ENCODE peak calls at places on chromosomes 13 and 19, in six cellular contexts. J, C, D, H, B and V are unnamed samples.

GRCh38 chr13:46593403-46593802 is 40.4 kb downstream of the LRCH1 start:
- DNase-seq in D (no peak), J (no peak), B (no peak), H (peak; percentile 62), C (no peak), V (no peak)

GRCh38 chr13:30864352-30865130 is 41.5 kb upstream of the MEDAG start:
- DNase-seq in H (no peak), B (peak; percentile 40), J (no peak), D (peak; percentile 41), C (peak; percentile 89), V (peak; percentile 98)

GRCh38 chr13:96632536-96633320 is 361.5 kb downstream of the OXGR1 start:
- DNase-seq in C (no peak), B (no peak), J (no peak), H (no peak), D (no peak), V (peak; percentile 79)

GRCh38 chr13:92716749-92717148 is 509.9 kb upstream of the GPC6 start:
- DNase-seq in B (no peak), C (no peak), D (peak; percentile 4), J (no peak), H (no peak), V (peak; percentile 42)

GRCh38 chr19:58482372-58482771 is 6.2 kb downstream of the ZNF446 start:
- DNase-seq in C (no peak), B (no peak), J (no peak), D (no peak), H (no peak), V (no peak)

GRCh38 chr19:10625003-10625761 is at the start of gene SLC44A2:
- DNase-seq in J (peak; percentile 87), D (peak; percentile 50), H (no peak), B (peak; percentile 81), C (no peak), V (peak; percentile 71)

GRCh38 chr13:48412881-48413351 is at the start of gene LPAR6:
- DNase-seq in J (no peak), H (no peak), D (peak; percentile 80), C (no peak), B (no peak), V (peak; percentile 88)

GRCh38 chr13:100892981-100893380 is 218.4 kb upstream of the TMTC4 start:
- DNase-seq in D (no peak), B (no peak), H (no peak), J (no peak), C (no peak), V (no peak)

GRCh38 chr19:16203256-16204004 is 5.7 kb downstream of the AP1M1 start:
- DNase-seq in C (no peak), D (no peak), B (no peak), H (no peak), J (no peak), V (no peak)

GRCh38 chr13:73060251-73061160 is 1.7 kb downstream of the KLF5 start:
- DNase-seq in B (peak; percentile 19), H (no peak), D (peak; percentile 77), J (peak; percentile 36), C (peak; percentile 50), V (peak; percentile 55)

GRCh38 chr19:9075064-9075964 is 11.5 kb upstream of the OR1M1 start:
- DNase-seq in H (no peak), J (peak; percentile 68), D (peak; percentile 96), C (peak; percentile 39), B (peak; percentile 89), V (peak; percentile 98)

GRCh38 chr13:46160474-46161066 is 21.4 kb downstream of the LCP1 start:
- DNase-seq in C (peak; percentile 11), J (no peak), B (no peak), H (peak; percentile 69), D (peak; percentile 56), V (peak; percentile 79)

GRCh38 chr13:106986033-106986484 is 418.1 kb upstream of the ARGLU1 start:
- DNase-seq in J (no peak), H (no peak), D (no peak), C (no peak), B (no peak), V (peak; percentile 13)

GRCh38 chr13:48251616-48252081 is 18.6 kb downstream of the ITM2B start:
- DNase-seq in B (peak; percentile 34), J (no peak), D (no peak), C (peak; percentile 48), H (no peak), V (no peak)

GRCh38 chr19:47094557-47095517 is 18.7 kb downstream of the ZC3H4 start:
- DNase-seq in B (no peak), H (no peak), D (no peak), C (no peak), J (peak; percentile 81), V (peak; percentile 47)

GRCh38 chr13:43355774-43356173 is 332.4 kb downstream of the DNAJC15 start:
- DNase-seq in B (no peak), J (no peak), H (no peak), C (no peak), D (no peak), V (no peak)

GRCh38 chr19:10333758-10334339 is 520 bp upstream of the RAVER1 start:
- DNase-seq in B (no peak), D (no peak), C (no peak), J (no peak), H (no peak), V (peak; percentile 13)

GRCh38 chr13:66076417-66076816 is 1153.7 kb downstream of the PCDH9 start:
- DNase-seq in C (peak; percentile 15), J (no peak), D (peak; percentile 17), B (no peak), H (no peak), V (peak; percentile 77)

GRCh38 chr13:101624981-101625380 is 172.5 kb downstream of the ITGBL1 start:
- DNase-seq in D (no peak), C (no peak), J (no peak), H (no peak), B (no peak), V (no peak)

GRCh38 chr13:113208424-113209335 is at the start of gene PCID2:
- DNase-seq in J (peak; percentile 89), C (no peak), H (peak; percentile 88), B (peak; percentile 89), D (peak; percentile 58), V (peak; percentile 91)

GRCh38 chr19:47725759-47726401 is 12.7 kb downstream of the EHD2 start:
- DNase-seq in J (peak; percentile 89), C (no peak), H (no peak), D (peak; percentile 92), B (no peak), V (no peak)

DNA sequence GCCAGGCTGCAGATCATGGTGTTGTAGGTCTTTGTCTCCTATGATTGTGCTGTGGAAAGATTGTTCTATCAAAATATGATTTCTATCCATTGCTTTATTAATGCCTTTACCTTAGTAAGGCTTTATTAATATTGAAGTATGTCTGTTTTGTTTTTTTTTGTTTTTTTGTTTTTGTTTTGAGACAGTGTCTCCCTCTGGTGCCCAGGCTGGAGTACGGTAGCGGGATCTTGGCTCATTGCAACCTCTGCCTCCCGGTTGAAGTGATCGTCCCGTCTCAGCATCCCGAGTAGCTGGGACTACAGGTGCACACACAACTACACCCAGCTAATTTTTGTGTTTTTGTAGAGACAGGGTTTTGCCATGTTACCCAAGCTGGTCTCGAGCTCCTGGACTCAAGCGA is 7.7 kb downstream of the IRGC start:
- DNase-seq in B (no peak), J (no peak), C (no peak), H (no peak), D (peak; percentile 13), V (no peak)
- TF ChIP-seq CTCF in B (no peak), J (peak; percentile 31), C (peak; percentile 20), H (peak; percentile 47), D (peak; percentile 14), V (peak; percentile 53)

DNA sequence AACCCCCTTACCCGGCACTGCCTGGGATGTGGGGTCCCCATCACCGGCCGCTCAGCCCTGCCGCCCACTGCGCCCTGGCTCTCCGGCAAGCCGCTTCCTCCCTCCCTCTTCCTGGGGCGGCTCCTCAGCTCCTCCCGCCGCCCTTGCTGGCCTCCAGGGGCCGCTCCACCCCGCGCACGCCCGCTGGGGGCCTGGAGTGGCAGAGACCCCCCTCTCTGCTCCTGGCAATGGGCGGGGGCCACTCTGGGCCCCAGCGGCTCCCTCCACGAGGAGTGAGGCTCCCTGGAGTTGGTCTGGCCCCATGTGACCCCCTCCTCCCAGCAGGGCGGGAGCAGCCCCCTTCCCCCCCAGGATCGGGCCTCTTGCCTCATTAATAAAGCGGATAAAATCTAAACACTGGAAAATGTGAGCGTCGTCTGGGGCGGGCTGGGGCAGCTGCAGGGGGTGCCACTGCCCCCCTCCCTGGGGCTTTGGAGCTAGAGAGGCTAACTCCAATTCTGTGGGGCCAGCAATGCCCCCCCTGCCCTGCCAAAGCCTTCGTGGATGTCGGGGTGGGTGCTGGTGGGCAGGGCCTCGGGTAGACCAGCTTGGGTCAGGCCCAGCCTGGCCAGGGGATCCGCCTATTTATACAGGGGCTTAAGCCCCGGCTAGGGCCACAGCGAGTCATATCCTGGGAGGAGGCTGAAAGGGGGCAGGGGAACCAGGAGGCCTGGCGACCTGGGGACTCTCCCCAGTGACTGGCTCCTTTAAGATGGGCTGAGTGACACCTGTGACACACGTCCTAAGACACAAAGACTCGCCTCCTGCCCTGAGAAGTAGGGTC is at the start of gene PTGER1:
- DNase-seq in J (no peak), C (no peak), B (no peak), H (no peak), D (no peak), V (peak; percentile 44)
- TF ChIP-seq CTCF in J (peak; percentile 33), C (peak; percentile 53), B (peak; percentile 39), H (peak; percentile 46), D (peak; percentile 69), V (peak; percentile 51)

GRCh38 chr19:13152356-13152853 is 2.2 kb downstream of the IER2 start:
- DNase-seq in C (no peak), B (no peak), H (no peak), J (no peak), D (no peak), V (no peak)

GRCh38 chr19:13150919-13151604 is 851 bp downstream of the IER2 start:
- DNase-seq in H (peak; percentile 34), C (no peak), D (no peak), B (peak; percentile 57), J (no peak), V (no peak)

GRCh38 chr19:13150187-13150918 is at the start of the genes IER2 and STX10:
- DNase-seq in C (peak; percentile 86), D (peak; percentile 85), J (peak; percentile 97), H (peak; percentile 94), B (peak; percentile 96), V (peak; percentile 98)

GRCh38 chr19:13152854-13153626 is 2.8 kb downstream of the IER2 start:
- DNase-seq in H (peak; percentile 95), C (peak; percentile 89), J (peak; percentile 96), B (peak; percentile 98), D (peak; percentile 80), V (peak; percentile 95)

DNA sequence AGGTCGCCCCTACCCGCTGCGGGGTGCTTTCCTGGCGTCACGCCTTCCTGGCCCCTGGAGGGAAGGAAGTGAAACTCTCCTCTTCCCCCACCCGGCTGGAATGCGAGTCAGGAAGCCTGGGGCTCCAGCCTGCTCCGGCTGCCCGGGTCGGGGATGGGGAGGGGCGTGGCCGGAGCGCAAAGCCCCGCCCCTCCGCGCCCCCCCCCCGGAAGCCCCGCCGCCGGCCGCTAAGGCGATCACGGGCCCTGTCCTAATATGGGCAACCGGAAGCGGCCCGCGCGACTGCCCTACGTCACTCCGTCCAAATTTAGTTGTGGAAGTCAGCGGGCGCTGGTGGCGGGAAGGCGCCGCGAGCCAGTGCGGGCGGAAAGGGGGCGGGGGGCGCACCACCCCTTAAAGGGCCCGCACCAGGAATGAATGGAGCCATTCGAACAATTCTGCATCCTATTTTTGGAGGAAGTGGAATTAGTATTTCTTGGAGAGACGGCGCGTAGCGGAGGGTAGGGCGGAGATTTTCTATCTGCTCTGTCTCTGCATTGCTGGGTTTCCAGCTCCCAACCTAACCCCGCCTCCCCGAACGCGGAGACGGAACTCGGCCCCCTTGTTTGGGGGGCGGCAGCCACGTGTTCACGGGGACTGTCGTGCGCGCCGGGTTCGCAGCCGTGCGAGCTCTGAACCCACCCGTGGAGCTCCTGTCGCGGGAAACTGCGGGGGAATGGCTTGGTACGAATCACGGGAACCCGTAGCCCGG is 1.6 kb downstream of the IER2 start:
- DNase-seq in D (peak; percentile 84), J (peak; percentile 97), B (peak; percentile 98), H (peak; percentile 98), C (peak; percentile 94), V (peak; percentile 98)
- TF ChIP-seq CTCF in D (peak; percentile 38), J (peak; percentile 39), B (peak; percentile 30), H (no peak), C (peak; percentile 30), V (peak; percentile 21)

GRCh38 chr13:79548886-79549285 is 67.9 kb downstream of the NDFIP2 start:
- DNase-seq in B (no peak), C (no peak), H (no peak), D (peak; percentile 16), J (no peak), V (peak; percentile 42)
- TF ChIP-seq CTCF in B (no peak), C (peak; percentile 50), H (peak; percentile 41), D (peak; percentile 3), J (no peak), V (peak; percentile 52)